ENCODE peak calls at places on chromosomes 12 and 14, in eight cellular contexts. P is WERI-Rb-1; E is left ventricle myocardium inferior; M is CD8-positive, alpha-beta memory T cell; R is IMR-90; F is BJ; B is endothelial cell of umbilical vein; O is breast epithelium. Z is an unnamed sample.

GRCh38 chr12:4535092-4535491 is 3.6 kb upstream of the RAD51AP1 start:
- DNase-seq in P (no peak), E (no peak), M (no peak), R (no peak), F (no peak), B (no peak), O (no peak), Z (no peak)

GRCh38 chr14:88961214-88961613 is 136.8 kb downstream of the TTC8 start:
- DNase-seq in P (no peak), E (no peak), M (no peak), R (no peak), F (no peak), B (no peak), O (no peak), Z (no peak)

GRCh38 chr12:31582155-31582554 is 8.8 kb downstream of the DENND5B start:
- DNase-seq in P (no peak), E (no peak), M (no peak), R (peak; percentile 77), F (no peak), B (no peak), O (no peak), Z (no peak)

GRCh38 chr12:130506844-130507243 is 169.2 kb downstream of the PIWIL1 start:
- DNase-seq in P (no peak), E (no peak), M (no peak), R (no peak), F (no peak), B (no peak), O (no peak), Z (no peak)

GRCh38 chr12:127355061-127355820 is 911.7 kb upstream of the TMEM132C start:
- DNase-seq in P (peak; percentile 29), E (no peak), M (no peak), R (no peak), F (no peak), B (no peak), O (no peak), Z (peak; percentile 83)

GRCh38 chr12:107684029-107684790 is 1.4 kb upstream of the PWP1 start:
- DNase-seq in P (no peak), E (no peak), M (no peak), R (peak; percentile 60), F (peak; percentile 2), B (no peak), O (no peak), Z (no peak)

GRCh38 chr12:116684891-116685290 is 53.0 kb downstream of the SPRING1 start:
- DNase-seq in P (no peak), E (no peak), M (no peak), R (no peak), F (no peak), B (no peak), O (no peak), Z (no peak)

GRCh38 chr12:60501124-60501729 is 905.4 kb downstream of the SLC16A7 start:
- DNase-seq in P (peak; percentile 12), E (no peak), M (no peak), R (no peak), F (no peak), B (peak; percentile 71), O (no peak), Z (no peak)

GRCh38 chr12:27014085-27014858 is at the start of gene TM7SF3:
- DNase-seq in P (peak; percentile 94), E (peak; percentile 92), M (peak; percentile 97), R (peak; percentile 83), F (peak; percentile 24), B (peak; percentile 83), O (peak; percentile 91), Z (peak; percentile 99)

GRCh38 chr12:11754256-11754655 is 104.8 kb downstream of the ETV6 start:
- DNase-seq in P (no peak), E (no peak), M (no peak), R (no peak), F (no peak), B (no peak), O (no peak), Z (no peak)

GRCh38 chr12:131487379-131488129 is 223.3 kb upstream of the SFSWAP start:
- DNase-seq in P (no peak), E (no peak), M (no peak), R (no peak), F (no peak), B (no peak), O (no peak), Z (no peak)

GRCh38 chr12:42767998-42768397 is 178.5 kb upstream of the PRICKLE1 start:
- DNase-seq in P (no peak), E (no peak), M (no peak), R (no peak), F (no peak), B (no peak), O (no peak), Z (no peak)

GRCh38 chr14:91354979-91355685 is 62.5 kb downstream of the CCDC88C start:
- DNase-seq in P (peak; percentile 54), E (no peak), M (peak; percentile 68), R (no peak), F (no peak), B (no peak), O (no peak), Z (peak; percentile 93)

GRCh38 chr12:104741072-104741471 is 217.0 kb downstream of the SLC41A2 start:
- DNase-seq in P (no peak), E (no peak), M (no peak), R (no peak), F (no peak), B (no peak), O (no peak), Z (no peak)

GRCh38 chr12:62256408-62257079 is 3.7 kb upstream of the USP15 start:
- DNase-seq in P (no peak), E (no peak), M (no peak), R (peak; percentile 36), F (no peak), B (peak; percentile 33), O (no peak), Z (no peak)

GRCh38 chr14:38994721-38995120 is 108.3 kb downstream of the SEC23A start:
- DNase-seq in P (no peak), E (no peak), M (no peak), R (no peak), F (no peak), B (peak; percentile 79), O (no peak), Z (no peak)

GRCh38 chr14:53962954-53963490 is 6.4 kb upstream of the BMP4 start:
- DNase-seq in P (no peak), E (no peak), M (no peak), R (no peak), F (no peak), B (no peak), O (no peak), Z (no peak)

GRCh38 chr12:108823804-108824203 is 33.6 kb downstream of the SSH1 start:
- DNase-seq in P (no peak), E (no peak), M (no peak), R (no peak), F (no peak), B (peak; percentile 50), O (no peak), Z (no peak)
- H3K36me3 ChIP-seq in P (peaks cover 60% of the 10 kb centered on the region), E (peaks cover 31% of the 10 kb centered on the region), M (no peaks in the 10 kb centered on the region), R (peaks cover 45% of the 10 kb centered on the region), F (peaks cover 28% of the 10 kb centered on the region), B (peaks cover 8% of the 10 kb centered on the region), O (no peaks in the 10 kb centered on the region), Z (peaks cover 36% of the 10 kb centered on the region)

GRCh38 chr12:101299346-101299745 is 19.4 kb downstream of the UTP20 start:
- DNase-seq in P (no peak), E (no peak), M (no peak), R (peak; percentile 53), F (no peak), B (no peak), O (no peak), Z (no peak)

GRCh38 chr12:101298426-101298825 is 18.5 kb downstream of the UTP20 start:
- DNase-seq in P (no peak), E (no peak), M (no peak), R (peak; percentile 82), F (no peak), B (no peak), O (no peak), Z (no peak)

GRCh38 chr12:101297661-101298060 is 17.8 kb downstream of the UTP20 start:
- DNase-seq in P (no peak), E (no peak), M (no peak), R (peak; percentile 21), F (no peak), B (no peak), O (no peak), Z (no peak)

GRCh38 chr12:101305226-101305779 is 25.4 kb downstream of the UTP20 start:
- DNase-seq in P (no peak), E (no peak), M (no peak), R (no peak), F (no peak), B (no peak), O (no peak), Z (no peak)

GRCh38 chr12:101299931-101300330 is 20.0 kb downstream of the UTP20 start:
- DNase-seq in P (no peak), E (no peak), M (no peak), R (peak; percentile 12), F (no peak), B (no peak), O (no peak), Z (no peak)
- H3K36me3 ChIP-seq in P (peaks cover 33% of the 10 kb centered on the region), E (peaks cover 96% of the 10 kb centered on the region), M (peaks cover 30% of the 10 kb centered on the region), R (peaks cover 21% of the 10 kb centered on the region), F (peaks cover 12% of the 10 kb centered on the region), B (peaks cover 8% of the 10 kb centered on the region), O (no peaks in the 10 kb centered on the region), Z (peaks cover 66% of the 10 kb centered on the region)

DNA sequence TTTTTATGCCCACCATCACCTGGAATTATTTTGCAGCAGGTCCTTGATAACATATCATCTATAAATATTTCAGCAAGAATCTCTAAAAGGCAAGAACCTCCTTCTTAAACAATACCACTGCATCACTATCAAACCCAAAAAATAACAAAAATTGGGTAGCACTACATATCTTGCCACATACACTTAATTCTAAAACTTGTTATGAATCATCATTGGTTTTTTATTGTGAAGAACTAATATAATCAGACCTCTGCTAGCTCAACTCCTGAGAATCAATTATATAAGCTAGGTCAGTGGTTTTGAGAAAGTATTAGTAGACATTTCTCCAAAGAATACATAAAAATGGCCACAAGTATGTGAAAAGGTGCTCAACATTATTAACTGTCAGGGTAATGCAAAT is 23.8 kb downstream of the SLC38A1 start:
- DNase-seq in P (no peak), E (no peak), M (no peak), R (no peak), F (no peak), B (no peak), O (no peak), Z (no peak)
- H3K36me3 ChIP-seq in P (peaks cover 33% of the 10 kb centered on the region), E (no peaks in the 10 kb centered on the region), M (peaks cover 27% of the 10 kb centered on the region), R (peaks cover 19% of the 10 kb centered on the region), F (peaks cover 1% of the 10 kb centered on the region), B (peaks cover 4% of the 10 kb centered on the region), O (no peaks in the 10 kb centered on the region), Z (peaks cover 35% of the 10 kb centered on the region)

DNA sequence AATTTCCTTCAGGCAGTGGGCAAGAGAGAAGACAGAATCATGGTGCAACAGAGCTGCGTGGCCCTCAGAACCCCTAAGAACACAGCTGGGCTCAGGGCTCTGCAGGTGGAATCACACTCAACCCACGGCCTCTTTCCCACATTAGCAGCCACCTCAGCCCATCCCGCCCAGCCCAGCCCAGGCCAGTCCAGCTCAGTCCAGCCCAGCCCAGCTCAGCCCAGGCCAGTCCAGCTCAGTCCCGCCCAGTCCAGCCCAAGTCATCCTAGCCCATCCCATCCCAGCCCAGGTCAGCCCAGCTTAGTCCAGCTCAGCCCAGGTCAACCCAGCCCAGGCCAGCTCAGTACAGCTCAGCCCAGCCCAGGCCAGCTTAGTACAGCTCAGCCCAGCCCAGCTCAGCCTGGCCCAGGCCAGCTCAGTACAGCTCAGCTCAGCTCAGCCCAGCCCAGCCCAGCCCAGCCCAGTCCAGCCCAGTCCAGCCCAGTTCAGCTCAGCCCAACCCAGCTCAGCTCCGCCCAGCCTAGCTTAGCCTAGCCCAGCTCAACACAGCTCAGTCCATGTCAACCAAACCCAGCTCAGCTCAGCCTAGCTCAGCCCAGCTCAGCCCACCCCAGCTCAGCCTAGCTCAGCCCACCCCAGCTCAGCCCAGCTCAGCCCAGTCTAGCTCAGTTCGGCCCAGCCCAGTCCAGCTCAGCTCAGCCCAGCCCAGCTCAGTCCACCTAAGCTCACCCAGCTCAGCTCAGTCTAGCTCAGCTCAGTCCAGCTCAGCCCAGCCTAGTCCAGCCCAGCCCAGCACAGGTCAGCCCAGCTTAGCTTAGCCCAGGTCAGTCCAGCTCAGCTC is 183.1 kb downstream of the TMEM121 start:
- DNase-seq in P (no peak), E (no peak), M (peak; percentile 49), R (no peak), F (no peak), B (no peak), O (no peak), Z (no peak)
- H3K36me3 ChIP-seq in P (no peaks in the 10 kb centered on the region), E (no peaks in the 10 kb centered on the region), M (no peaks in the 10 kb centered on the region), R (no peaks in the 10 kb centered on the region), F (no peaks in the 10 kb centered on the region), B (no peaks in the 10 kb centered on the region), O (no peaks in the 10 kb centered on the region), Z (no peaks in the 10 kb centered on the region)